ENCODE peak calls at places on chromosomes 4 and X, in nine cellular contexts. Z is psoas muscle; L is ovary; T is ascending aorta; Q is mammary epithelial cell; D is CD8-positive, alpha-beta memory T cell; M is right lobe of liver; N is lower lobe of right lung; J is body of pancreas. P is an unnamed sample.

GRCh38 chrX:40273356-40274050 is 175.7 kb upstream of the BCOR start:
- DNase-seq in Z (peak; percentile 27), L (no peak), T (no peak), Q (no peak), D (no peak), M (peak; percentile 43), N (no peak), J (peak; percentile 34), P (no peak)

GRCh38 chr4:42954925-42955669 is 62.6 kb downstream of the GRXCR1 start:
- DNase-seq in Z (no peak), L (no peak), T (no peak), Q (no peak), D (no peak), M (no peak), N (no peak), J (no peak), P (no peak)

GRCh38 chr4:170497729-170498128 is 408.0 kb upstream of the AADAT start:
- DNase-seq in Z (no peak), L (no peak), T (no peak), Q (no peak), D (no peak), M (no peak), N (no peak), J (no peak), P (no peak)

GRCh38 chr4:106647451-106647850 is 278.9 kb upstream of the GIMD1 start:
- DNase-seq in Z (no peak), L (no peak), T (no peak), Q (no peak), D (no peak), M (no peak), N (no peak), J (no peak), P (no peak)

GRCh38 chr4:174222266-174222872 is 61.1 kb downstream of the FBXO8 start:
- DNase-seq in Z (no peak), L (no peak), T (no peak), Q (peak; percentile 14), D (no peak), M (no peak), N (no peak), J (peak; percentile 16), P (no peak)

GRCh38 chrX:1248381-1249061 is 20.1 kb upstream of the CSF2RA start:
- DNase-seq in Z (no peak), L (no peak), T (no peak), Q (no peak), D (no peak), M (no peak), N (peak; percentile 49), J (no peak), P (no peak)

GRCh38 chr4:81492596-81492995 is 20.9 kb upstream of the RASGEF1B start:
- DNase-seq in Z (no peak), L (no peak), T (no peak), Q (peak; percentile 62), D (no peak), M (no peak), N (no peak), J (no peak), P (no peak)

GRCh38 chrX:69314436-69315348 is 149.4 kb upstream of the PJA1 start:
- DNase-seq in Z (no peak), L (no peak), T (no peak), Q (no peak), D (no peak), M (no peak), N (no peak), J (no peak), P (no peak)

GRCh38 chrX:31132803-31133202 is 61.0 kb upstream of the FTHL17 start:
- DNase-seq in Z (no peak), L (no peak), T (no peak), Q (no peak), D (no peak), M (no peak), N (no peak), J (no peak), P (no peak)

GRCh38 chrX:106612403-106612789 is 618 bp downstream of the RADX start:
- DNase-seq in Z (no peak), L (no peak), T (no peak), Q (peak; percentile 26), D (no peak), M (no peak), N (no peak), J (no peak), P (no peak)

GRCh38 chr4:77538144-77538543 is 67.5 kb upstream of the CXCL13 start:
- DNase-seq in Z (no peak), L (no peak), T (no peak), Q (peak; percentile 91), D (no peak), M (no peak), N (no peak), J (peak; percentile 11), P (no peak)

GRCh38 chr4:185993328-185993973 is 75.5 kb upstream of the TLR3 start:
- DNase-seq in Z (no peak), L (no peak), T (no peak), Q (no peak), D (no peak), M (no peak), N (no peak), J (peak; percentile 6), P (no peak)

GRCh38 chrX:72084114-72084513 is 47.6 kb downstream of the RTL5 start:
- DNase-seq in Z (no peak), L (no peak), T (no peak), Q (no peak), D (no peak), M (no peak), N (no peak), J (no peak), P (no peak)
- H3K27me3 ChIP-seq in Z (peaks cover 16% of the 10 kb centered on the region), L (no peaks in the 10 kb centered on the region), T (no peaks in the 10 kb centered on the region), Q (peaks cover 2% of the 10 kb centered on the region), D (no peaks in the 10 kb centered on the region), M (no peaks in the 10 kb centered on the region), N (no peaks in the 10 kb centered on the region), J (no peaks in the 10 kb centered on the region), P (no peaks in the 10 kb centered on the region)

GRCh38 chr4:142549248-142549647 is 296.9 kb downstream of the INPP4B start:
- DNase-seq in Z (no peak), L (no peak), T (no peak), Q (peak; percentile 86), D (no peak), M (no peak), N (no peak), J (no peak), P (no peak)
- H3K27ac ChIP-seq in Z (no peak overlapping the region), L (no peak overlapping the region), T (no peak overlapping the region), Q (peak overlapping the region; percentile 100), D (no peak overlapping the region), M (no peak overlapping the region), N (no peak overlapping the region), J (peak overlapping the region; percentile 64), P (no peak overlapping the region)

DNA sequence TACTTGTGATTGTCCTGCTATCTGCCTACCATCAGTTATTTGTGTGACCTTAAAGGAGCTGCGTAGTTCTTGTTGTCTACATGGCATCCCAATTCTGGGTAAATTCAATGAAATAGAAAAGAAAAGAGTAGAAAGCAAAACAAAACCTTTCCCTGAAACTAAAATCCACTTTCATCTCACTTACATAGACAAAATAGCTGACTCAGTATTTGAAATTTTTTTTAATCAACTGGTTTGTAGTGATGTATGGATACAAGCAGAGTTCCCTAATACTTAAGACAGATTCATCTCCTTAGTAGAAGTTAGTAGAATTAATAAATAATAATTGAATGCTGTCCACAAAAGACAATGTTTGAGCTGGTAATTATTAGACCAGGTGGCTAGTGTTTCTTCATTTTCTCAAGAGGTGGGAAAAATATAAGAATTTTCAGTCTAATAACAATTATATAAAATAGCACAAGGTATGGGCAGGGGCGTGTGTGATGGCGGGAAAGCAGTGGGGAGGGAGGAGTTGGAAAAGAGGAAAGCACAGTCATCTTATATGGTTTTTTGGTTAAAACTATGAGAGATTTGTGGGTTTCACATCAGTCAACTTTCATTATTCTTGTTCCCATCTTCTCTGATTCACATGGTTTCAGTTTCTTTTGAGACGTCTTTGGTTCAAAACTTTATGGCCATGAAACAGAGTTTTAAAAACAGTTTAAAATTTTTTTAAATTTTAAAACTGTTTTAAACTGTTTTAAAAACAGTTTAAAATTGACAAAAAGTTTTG is 275.2 kb downstream of the SPRY1 start:
- DNase-seq in Z (no peak), L (no peak), T (no peak), Q (no peak), D (no peak), M (no peak), N (no peak), J (no peak), P (no peak)
- H3K27me3 ChIP-seq in Z (no peaks in the 10 kb centered on the region), L (no peaks in the 10 kb centered on the region), T (no peaks in the 10 kb centered on the region), Q (no peaks in the 10 kb centered on the region), D (no peaks in the 10 kb centered on the region), M (no peaks in the 10 kb centered on the region), N (no peaks in the 10 kb centered on the region), J (no peaks in the 10 kb centered on the region), P (no peaks in the 10 kb centered on the region)

GRCh38 chr4:94486372-94486801 is 34.6 kb downstream of the PDLIM5 start:
- DNase-seq in Z (no peak), L (no peak), T (no peak), Q (peak; percentile 20), D (no peak), M (no peak), N (no peak), J (no peak), P (no peak)

GRCh38 chr4:94483895-94484294 is 32.2 kb downstream of the PDLIM5 start:
- DNase-seq in Z (no peak), L (no peak), T (no peak), Q (no peak), D (no peak), M (no peak), N (no peak), J (no peak), P (no peak)

GRCh38 chr4:94488667-94489066 is 36.9 kb downstream of the PDLIM5 start:
- DNase-seq in Z (no peak), L (no peak), T (no peak), Q (peak; percentile 95), D (no peak), M (no peak), N (no peak), J (no peak), P (no peak)

GRCh38 chr4:94489075-94489474 is 37.3 kb downstream of the PDLIM5 start:
- DNase-seq in Z (no peak), L (no peak), T (no peak), Q (no peak), D (no peak), M (no peak), N (no peak), J (no peak), P (no peak)

GRCh38 chr4:94484818-94485217 is 33.1 kb downstream of the PDLIM5 start:
- DNase-seq in Z (no peak), L (no peak), T (no peak), Q (no peak), D (no peak), M (no peak), N (no peak), J (no peak), P (no peak)
- H3K27ac ChIP-seq in Z (peak overlapping the region; percentile 84), L (no peak overlapping the region), T (no peak overlapping the region), Q (peak overlapping the region; percentile 74), D (peak overlapping the region; percentile 6), M (no peak overlapping the region), N (no peak overlapping the region), J (no peak overlapping the region), P (no peak overlapping the region)